ENCODE peak calls at places on chromosomes 2 and 18, in six cellular contexts. V is GM10248, W is T-helper 1 cell, C is GM12864, U is activated gamma-delta T cell treated with Interleukin-2 at 50 U/mL for 16 hours, E is anterior cingulate cortex. J is an unnamed sample.

GRCh38 chr18:51852661-51853060 is 487.3 kb upstream of the DCC start:
- DNase-seq in V (no peak), W (no peak), C (no peak), E (no peak), U (no peak), J (no peak)

GRCh38 chr18:46416706-46417638 is 240.0 kb downstream of the LOXHD1 start:
- DNase-seq in V (no peak), E (no peak), C (peak), W (no peak), U (no peak), J (no peak)

GRCh38 chr2:4980989-4981388 is 711.2 kb upstream of the SOX11 start:
- DNase-seq in V (no peak), W (no peak), U (no peak), C (no peak), E (no peak), J (no peak)

GRCh38 chr2:28436525-28437051 is 43.9 kb downstream of the FOSL2 start:
- DNase-seq in V (no peak), C (no peak), W (no peak), U (no peak), E (no peak), J (no peak)

GRCh38 chr2:84317135-84317534 is 141.9 kb downstream of the SUCLG1 start:
- DNase-seq in U (no peak), W (no peak), V (no peak), E (no peak), C (no peak), J (no peak)

GRCh38 chr2:234701841-234702240 is 205.0 kb upstream of the ARL4C start:
- DNase-seq in U (no peak), W (no peak), C (no peak), E (no peak), V (no peak), J (no peak)

GRCh38 chr2:103401621-103402020 is 639.8 kb downstream of the TMEM182 start:
- DNase-seq in E (no peak), C (no peak), V (no peak), U (no peak), W (no peak), J (no peak)

GRCh38 chr2:180012523-180012922 is 5.4 kb upstream of the CWC22 start:
- DNase-seq in C (no peak), W (no peak), E (no peak), V (no peak), U (no peak), J (no peak)

GRCh38 chr18:36461551-36461987 is 164.1 kb downstream of the FHOD3 start:
- DNase-seq in V (no peak), C (no peak), U (no peak), E (no peak), W (no peak), J (no peak)

GRCh38 chr18:8685141-8685913 is 20.0 kb upstream of the MTCL1 start:
- DNase-seq in W (no peak), C (no peak), E (no peak), U (no peak), V (no peak), J (no peak)

GRCh38 chr2:120161190-120161589 is 62.0 kb downstream of the TMEM185B start:
- DNase-seq in V (no peak), U (no peak), E (no peak), W (no peak), C (no peak), J (no peak)

GRCh38 chr18:75109001-75109400 is 99.9 kb downstream of the PTGR3 start:
- DNase-seq in V (no peak), U (no peak), E (no peak), C (no peak), W (no peak), J (no peak)

GRCh38 chr2:109000654-109001600 is 11.9 kb upstream of the EDAR start:
- DNase-seq in V (no peak), C (no peak), E (no peak), U (no peak), W (no peak), J (no peak)

GRCh38 chr2:68936889-68937288 is 15.8 kb downstream of the GKN2 start:
- DNase-seq in W (no peak), U (no peak), C (no peak), E (no peak), V (no peak), J (no peak)

GRCh38 chr2:149661844-149662243 is 74.3 kb upstream of the MMADHC start:
- DNase-seq in W (no peak), U (no peak), C (no peak), V (no peak), E (no peak), J (no peak)

GRCh38 chr2:111145103-111145760 is 24.5 kb downstream of the BCL2L11 start:
- DNase-seq in E (no peak), C (no peak), U (no peak), W (no peak), V (no peak), J (no peak)

GRCh38 chr2:73852020-73852419 is 23.3 kb downstream of the STAMBP start:
- DNase-seq in V (no peak), E (no peak), C (no peak), W (no peak), U (no peak), J (no peak)

GRCh38 chr2:218434456-218434855 is 15.5 kb downstream of the VIL1 start:
- DNase-seq in V (no peak), E (no peak), C (no peak), W (no peak), U (no peak), J (no peak)

GRCh38 chr2:102144128-102144527 is 1.6 kb downstream of the IL1R1 start:
- DNase-seq in E (no peak), C (no peak), V (no peak), U (no peak), W (no peak), J (no peak)

GRCh38 chr18:24685232-24685959 is 225.0 kb downstream of the HRH4 start:
- DNase-seq in V (no peak), U (no peak), E (no peak), C (no peak), W (no peak), J (no peak)

GRCh38 chr2:216680951-216681629 is 14.3 kb downstream of the IGFBP5 start:
- DNase-seq in C (no peak), V (no peak), W (no peak), E (no peak), U (no peak), J (no peak)

J was measured in GM06990.